ENCODE peak calls at places on chromosomes 11 and 22, in six cellular contexts. P is body of pancreas, J is fibroblast of pulmonary artery, T is astrocyte of the spinal cord, C is breast epithelium, Q is HCT116. Y is an unnamed sample.

GRCh38 chr22:48943567-48944432 is 883.9 kb downstream of the BRD1 start:
- DNase-seq in P (no peak), J (no peak), T (no peak), C (peak), Q (no peak), Y (no peak)

GRCh38 chr11:100866453-100866852 is 179.4 kb downstream of the ARHGAP42 start:
- DNase-seq in P (no peak), J (no peak), T (no peak), C (no peak), Q (no peak), Y (no peak)

GRCh38 chr11:33147559-33147958 is 13.7 kb downstream of the CSTF3 start:
- DNase-seq in P (no peak), J (no peak), T (peak), C (no peak), Q (no peak), Y (no peak)

GRCh38 chr22:27726726-27727449 is 74.7 kb downstream of the MN1 start:
- DNase-seq in P (no peak), J (peak), T (peak), C (no peak), Q (no peak), Y (no peak)

GRCh38 chr22:44628856-44629255 is 73.1 kb upstream of the PRR5 start:
- DNase-seq in P (no peak), J (no peak), T (no peak), C (no peak), Q (no peak), Y (no peak)

GRCh38 chr11:130145975-130146776 is 13.4 kb upstream of the ST14 start:
- DNase-seq in P (peak), J (no peak), T (peak), C (peak), Q (peak), Y (no peak)

GRCh38 chr11:105767945-105768344 is 158.1 kb downstream of the GRIA4 start:
- DNase-seq in P (no peak), J (no peak), T (no peak), C (no peak), Q (no peak), Y (no peak)

GRCh38 chr11:17931595-17931994 is 81.3 kb downstream of the SERGEF start:
- DNase-seq in P (no peak), J (no peak), T (no peak), C (no peak), Q (no peak), Y (no peak)

GRCh38 chr22:17792289-17792688 is 18.0 kb upstream of the BID start:
- DNase-seq in P (no peak), J (no peak), T (no peak), C (no peak), Q (no peak), Y (no peak)
- TF ChIP-seq CTCF in P (no peak), J (no peak), T (peak), C (no peak), Q (no peak), Y (no peak)

DNA sequence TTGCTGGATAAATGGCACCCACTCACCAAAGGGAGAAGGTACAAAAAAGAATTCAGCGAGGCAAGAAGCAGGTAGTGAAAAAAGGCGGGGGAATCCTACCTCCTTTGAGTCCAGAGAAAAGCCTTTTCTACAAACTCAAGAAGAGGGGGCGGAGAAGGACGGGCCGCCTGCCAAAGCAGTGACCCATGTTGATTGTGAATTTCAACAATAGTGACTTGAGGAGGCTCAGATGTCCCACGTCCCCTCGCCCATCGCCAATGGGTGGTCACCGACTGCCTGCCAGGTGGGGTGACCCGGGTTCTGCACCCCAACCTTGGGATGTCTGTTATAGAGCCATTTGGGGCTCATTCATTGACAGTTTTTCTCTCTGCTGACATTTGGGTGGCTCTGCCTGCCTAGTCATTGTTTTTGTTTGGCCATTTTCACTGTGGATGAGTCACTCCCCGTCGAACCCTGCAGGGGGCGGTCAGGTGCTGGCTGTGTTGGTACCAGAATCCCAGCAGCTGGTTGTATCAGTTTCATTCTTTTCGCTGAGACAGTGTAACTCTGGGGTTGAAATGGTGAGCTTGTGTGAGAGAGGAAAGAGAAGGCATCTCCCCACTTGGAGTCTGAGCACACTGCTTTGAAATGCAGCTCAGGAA is 163.4 kb upstream of the NCAM1 start:
- DNase-seq in P (no peak), J (peak), T (peak), C (no peak), Q (no peak), Y (no peak)
- TF ChIP-seq CTCF in P (no peak), J (peak), T (peak), C (peak), Q (no peak), Y (peak)

GRCh38 chr22:32518351-32518750 is 43.7 kb downstream of the FBXO7 start:
- DNase-seq in P (no peak), J (no peak), T (no peak), C (no peak), Q (no peak), Y (no peak)

GRCh38 chr22:32517921-32518320 is 43.3 kb downstream of the FBXO7 start:
- DNase-seq in P (no peak), J (no peak), T (no peak), C (no peak), Q (no peak), Y (no peak)

GRCh38 chr22:32517488-32517887 is 42.9 kb downstream of the FBXO7 start:
- DNase-seq in P (no peak), J (no peak), T (no peak), C (no peak), Q (no peak), Y (no peak)

GRCh38 chr22:32520612-32521011 is 46.0 kb downstream of the FBXO7 start:
- DNase-seq in P (no peak), J (no peak), T (no peak), C (no peak), Q (no peak), Y (no peak)

DNA sequence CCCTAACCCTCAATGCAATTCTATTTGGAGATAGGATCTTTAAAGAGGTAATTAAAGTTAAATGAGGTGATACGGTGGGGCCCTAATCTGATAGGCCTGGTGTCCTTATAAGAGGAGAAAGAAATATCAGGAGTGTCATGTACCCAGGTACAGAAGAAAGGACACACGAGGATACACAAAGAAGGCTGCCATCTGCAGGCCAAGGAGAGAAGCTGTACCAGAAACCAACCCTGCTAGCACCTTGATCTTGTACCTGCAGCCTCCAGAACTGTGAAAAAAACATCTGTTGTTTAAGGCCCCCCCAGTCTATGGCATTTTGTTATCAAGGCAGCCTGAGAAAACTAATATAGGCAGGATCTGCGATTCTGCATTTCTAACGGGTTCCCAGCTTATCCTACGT is 44.2 kb downstream of the FBXO7 start:
- DNase-seq in P (no peak), J (no peak), T (no peak), C (no peak), Q (peak), Y (no peak)
- TF ChIP-seq CTCF in P (no peak), J (peak), T (peak), C (no peak), Q (no peak), Y (no peak)

DNA sequence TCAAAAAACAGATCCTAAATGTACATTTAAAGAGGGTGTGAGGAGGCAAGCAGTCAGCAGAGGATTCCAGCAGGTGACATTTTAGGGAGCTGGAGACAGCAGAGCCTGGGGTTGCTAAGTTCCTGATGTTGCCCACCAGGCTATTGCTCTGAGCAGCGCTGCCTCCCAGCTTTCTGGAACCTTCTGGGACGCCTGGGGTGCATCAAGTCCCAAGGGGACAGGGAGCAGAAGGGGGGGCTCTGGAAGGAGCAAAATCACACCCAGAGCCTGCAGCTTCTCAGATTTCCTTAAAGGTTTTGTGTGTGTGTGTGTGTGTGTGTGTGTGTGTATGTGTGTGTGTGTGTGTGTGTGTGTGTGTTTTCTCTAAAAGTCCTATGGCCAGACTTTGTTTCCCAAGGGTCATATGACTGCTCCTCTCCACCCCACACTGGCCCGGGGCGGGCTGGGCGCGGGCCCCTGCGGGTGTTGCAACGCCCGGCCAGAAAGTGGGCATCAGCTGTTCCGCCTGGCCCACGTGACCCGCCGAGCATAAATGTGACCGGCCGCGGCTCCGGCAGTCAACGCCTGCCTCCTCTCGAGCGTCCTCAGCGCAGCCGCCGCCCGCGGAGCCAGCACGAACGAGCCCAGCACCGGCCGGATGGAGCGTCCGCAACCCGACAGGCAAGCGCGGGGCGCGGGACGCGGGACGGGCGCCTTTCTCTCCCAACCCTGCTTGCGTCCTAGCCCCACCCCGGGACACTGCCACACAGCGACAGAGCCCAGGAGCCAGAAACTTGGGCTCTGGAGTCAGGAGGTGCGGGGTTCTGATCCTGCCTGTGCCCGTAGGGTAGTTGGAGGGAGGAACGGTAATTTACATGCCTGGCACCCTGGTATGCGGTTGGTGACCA is at the start of gene HMOX1:
- DNase-seq in P (peak), J (peak), T (peak), C (peak), Q (peak), Y (peak)
- TF ChIP-seq CTCF in P (no peak), J (no peak), T (peak), C (no peak), Q (no peak), Y (no peak)

Y was measured in mesothelial cell of epicardium.